ENCODE peak calls at places on chromosomes 6 and 20, in six cellular contexts. L, I, Z, K, J and Q are unnamed samples.
A peak's percentile ranks its signal among the peaks of the same experiment; 100 is the strongest.

GRCh38 chr20:36717657-36718056 is 28.2 kb downstream of the NDRG3 start:
- DNase-seq in L (no peak), I (no peak), Z (peak; percentile 9), K (peak; percentile 10), J (peak; percentile 32), Q (peak; percentile 18)

GRCh38 chr6:108116781-108117426 is 42.4 kb upstream of the OSTM1 start:
- DNase-seq in L (no peak), I (no peak), Z (no peak), K (no peak), J (no peak), Q (no peak)

GRCh38 chr6:41716516-41717446 is 18.6 kb downstream of the TFEB start:
- DNase-seq in L (no peak), I (no peak), Z (no peak), K (no peak), J (no peak), Q (no peak)

GRCh38 chr6:21003780-21004541 is 469.7 kb downstream of the CDKAL1 start:
- DNase-seq in L (no peak), I (no peak), Z (peak; percentile 88), K (peak; percentile 86), J (peak; percentile 40), Q (peak; percentile 88)

GRCh38 chr6:79257381-79258205 is 23.1 kb upstream of the HMGN3 start:
- DNase-seq in L (peak; percentile 20), I (no peak), Z (no peak), K (peak; percentile 76), J (peak; percentile 73), Q (peak; percentile 73)

GRCh38 chr6:153092082-153093013 is 38.7 kb downstream of the RGS17 start:
- DNase-seq in L (no peak), I (no peak), Z (peak; percentile 76), K (peak; percentile 82), J (no peak), Q (peak; percentile 99)

GRCh38 chr6:63516186-63516944 is 55.9 kb upstream of the LOC128125822 start:
- DNase-seq in L (no peak), I (no peak), Z (no peak), K (peak; percentile 18), J (no peak), Q (no peak)

GRCh38 chr6:3232017-3232838 is 4.8 kb upstream of the TUBB2B start:
- DNase-seq in L (no peak), I (no peak), Z (no peak), K (no peak), J (peak; percentile 49), Q (no peak)

GRCh38 chr20:19995220-19995863 is 21.8 kb upstream of the NAA20 start:
- DNase-seq in L (peak; percentile 71), I (no peak), Z (peak; percentile 71), K (peak; percentile 76), J (peak; percentile 28), Q (peak; percentile 74)

GRCh38 chr6:94468830-94469229 is 1049.5 kb upstream of the EPHA7 start:
- DNase-seq in L (no peak), I (no peak), Z (no peak), K (no peak), J (no peak), Q (no peak)

GRCh38 chr6:167806061-167806700 is 20.5 kb upstream of the AFDN start:
- DNase-seq in L (peak; percentile 80), I (no peak), Z (no peak), K (no peak), J (no peak), Q (no peak)

GRCh38 chr6:43269273-43270007 is 26.2 kb downstream of the TTBK1 start:
- DNase-seq in L (peak; percentile 68), I (no peak), Z (no peak), K (no peak), J (peak; percentile 42), Q (no peak)

GRCh38 chr6:53514677-53515076 is 30.2 kb downstream of the GCLC start:
- DNase-seq in L (no peak), I (no peak), Z (no peak), K (no peak), J (no peak), Q (no peak)

GRCh38 chr20:51650685-51651134 is 108.2 kb upstream of the NFATC2 start:
- DNase-seq in L (no peak), I (no peak), Z (peak; percentile 68), K (peak; percentile 83), J (no peak), Q (peak; percentile 56)

GRCh38 chr6:38982470-38982869 is 66.1 kb upstream of the GLP1R start:
- DNase-seq in L (no peak), I (no peak), Z (no peak), K (no peak), J (no peak), Q (no peak)

GRCh38 chr6:169965239-169965638 is 213.8 kb downstream of the ERMARD start:
- DNase-seq in L (no peak), I (no peak), Z (no peak), K (no peak), J (no peak), Q (no peak)

GRCh38 chr6:157982297-157982579 is 575 bp downstream of the SYNJ2 start:
- DNase-seq in L (peak; percentile 72), I (no peak), Z (peak; percentile 25), K (no peak), J (peak; percentile 34), Q (peak; percentile 19)

GRCh38 chr20:2729251-2729713 is 36.7 kb downstream of the EBF4 start:
- DNase-seq in L (no peak), I (no peak), Z (no peak), K (peak; percentile 53), J (peak; percentile 38), Q (no peak)

GRCh38 chr6:137240168-137240567 is 21.0 kb upstream of the IFNGR1 start:
- DNase-seq in L (peak; percentile 53), I (peak; percentile 79), Z (peak; percentile 95), K (peak; percentile 96), J (no peak), Q (peak; percentile 98)

GRCh38 chr20:2851086-2851485 is 10.5 kb downstream of the VPS16 start:
- DNase-seq in L (no peak), I (no peak), Z (no peak), K (no peak), J (no peak), Q (no peak)

GRCh38 chr6:107179004-107179403 is 63.7 kb upstream of the BEND3 start:
- DNase-seq in L (no peak), I (no peak), Z (no peak), K (peak; percentile 43), J (peak; percentile 12), Q (peak; percentile 51)

GRCh38 chr6:23013776-23014175 is 444.4 kb downstream of the HDGFL1 start:
- DNase-seq in L (no peak), I (no peak), Z (peak; percentile 44), K (no peak), J (no peak), Q (peak; percentile 75)

GRCh38 chr20:24643731-24644130 is 174.3 kb downstream of the SYNDIG1 start:
- DNase-seq in L (no peak), I (no peak), Z (peak; percentile 39), K (no peak), J (no peak), Q (peak; percentile 61)

GRCh38 chr6:44275749-44276648 is 5.7 kb downstream of the TMEM151B start:
- DNase-seq in L (no peak), I (no peak), Z (no peak), K (no peak), J (no peak), Q (no peak)

GRCh38 chr20:50400705-50401045 is 109.5 kb upstream of the PTPN1 start:
- DNase-seq in L (no peak), I (no peak), Z (no peak), K (no peak), J (no peak), Q (no peak)

GRCh38 chr6:167826230-167827061 is at the start of gene AFDN:
- DNase-seq in L (peak; percentile 93), I (peak; percentile 50), Z (peak; percentile 40), K (peak; percentile 51), J (peak; percentile 76), Q (no peak)

GRCh38 chr20:9262653-9263194 is 193.8 kb downstream of the PLCB4 start:
- DNase-seq in L (no peak), I (no peak), Z (no peak), K (peak; percentile 11), J (no peak), Q (no peak)

GRCh38 chr6:11258260-11259237 is 26.1 kb upstream of the NEDD9 start:
- DNase-seq in L (peak; percentile 48), I (no peak), Z (peak; percentile 37), K (no peak), J (no peak), Q (no peak)

GRCh38 chr6:112372213-112372806 is 25.2 kb downstream of the RFPL4B start:
- DNase-seq in L (no peak), I (no peak), Z (peak; percentile 48), K (peak; percentile 53), J (no peak), Q (peak; percentile 68)

GRCh38 chr6:55443238-55444134 is 116.2 kb downstream of the GFRAL start:
- DNase-seq in L (no peak), I (no peak), Z (no peak), K (no peak), J (no peak), Q (peak; percentile 39)

GRCh38 chr6:55450007-55450406 is 122.7 kb downstream of the GFRAL start:
- DNase-seq in L (no peak), I (no peak), Z (peak; percentile 4), K (peak; percentile 18), J (no peak), Q (peak; percentile 56)

GRCh38 chr6:55448446-55448845 is 121.2 kb downstream of the GFRAL start:
- DNase-seq in L (no peak), I (no peak), Z (peak; percentile 26), K (peak; percentile 21), J (no peak), Q (no peak)

GRCh38 chr6:55445648-55446204 is 118.5 kb downstream of the GFRAL start:
- DNase-seq in L (peak; percentile 56), I (no peak), Z (peak; percentile 28), K (peak; percentile 69), J (no peak), Q (peak; percentile 58)

GRCh38 chr6:55449219-55449618 is 122.0 kb downstream of the GFRAL start:
- DNase-seq in L (peak; percentile 34), I (no peak), Z (no peak), K (no peak), J (peak; percentile 12), Q (peak; percentile 37)
- TF ChIP-seq CTCF in L (peak; percentile 38), I (no peak), Z (no peak), K (no peak), J (peak; percentile 50), Q (peak; percentile 25)

DNA sequence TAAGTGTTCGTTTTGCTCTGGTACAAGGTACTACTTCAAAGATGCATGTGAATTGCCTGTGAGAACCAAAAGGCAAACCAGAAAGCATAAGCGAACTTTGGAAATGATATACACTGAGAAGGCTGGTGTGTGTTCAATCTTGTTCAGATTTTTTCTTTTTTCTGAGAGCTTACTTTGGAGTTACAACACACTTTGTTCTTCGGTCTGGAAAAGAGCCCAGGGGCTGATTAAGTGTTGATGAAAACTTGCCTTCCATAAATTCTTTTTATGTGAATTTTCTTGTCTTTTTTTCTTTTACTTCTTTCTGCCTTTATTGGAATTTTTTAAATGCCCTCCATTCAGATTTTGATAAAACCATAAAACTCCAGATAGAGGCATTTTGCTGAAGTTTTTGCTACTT is 395.1 kb upstream of the SASH1 start:
- DNase-seq in L (no peak), I (no peak), Z (peak; percentile 49), K (peak; percentile 51), J (no peak), Q (peak; percentile 60)
- H3K4me3 ChIP-seq in L (no peak overlapping the region), I (no peak overlapping the region), Z (no peak overlapping the region), K (no peak overlapping the region), J (no peak overlapping the region), Q (no peak overlapping the region)

GRCh38 chr20:17859616-17860232 is 108.9 kb downstream of the SNX5 start:
- DNase-seq in L (no peak), I (no peak), Z (no peak), K (no peak), J (no peak), Q (no peak)
- TF ChIP-seq CTCF in L (no peak), I (no peak), Z (no peak), K (no peak), J (no peak), Q (no peak)

GRCh38 chr6:132401941-132402275 is 633 bp upstream of the MOXD1 start:
- DNase-seq in L (no peak), I (no peak), Z (no peak), K (no peak), J (no peak), Q (no peak)
- H3K4me3 ChIP-seq in L (peak overlapping the region; percentile 89), I (peak overlapping the region; percentile 51), Z (peak overlapping the region; percentile 79), K (peak overlapping the region; percentile 66), J (no peak overlapping the region), Q (peak overlapping the region; percentile 63)